ENCODE peak calls at places on chromosome 5, in six cellular contexts. U is mesendoderm, X is IMR-90, K is H1, F is mesenchymal stem cell, J is H9. Y is an unnamed sample.

GRCh38 chr5:122844916-122845252 is 529 bp upstream of the SNX24 start:
- DNase-seq in U (no peak), X (peak; percentile 7), K (no peak), F (no peak), J (no peak), Y (no peak)

GRCh38 chr5:132369012-132369470 is 469 bp upstream of the SLC22A5 start:
- DNase-seq in U (no peak), X (no peak), K (no peak), F (peak; percentile 27), J (no peak), Y (no peak)

GRCh38 chr5:40962207-40962955 is 53.1 kb downstream of the C7 start:
- DNase-seq in U (no peak), X (no peak), K (no peak), F (no peak), J (no peak), Y (no peak)

GRCh38 chr5:147996379-147996778 is 67.4 kb upstream of the SPINK5 start:
- DNase-seq in U (no peak), X (no peak), K (no peak), F (no peak), J (no peak), Y (no peak)

GRCh38 chr5:113293068-113293571 is 141.7 kb downstream of the TSSK1B start:
- DNase-seq in U (peak; percentile 76), X (peak; percentile 28), K (no peak), F (peak; percentile 40), J (peak; percentile 66), Y (no peak)

GRCh38 chr5:135246923-135247795 is 151.9 kb downstream of the MACROH2A1 start:
- DNase-seq in U (peak; percentile 84), X (peak; percentile 98), K (no peak), F (peak; percentile 95), J (peak; percentile 43), Y (no peak)

GRCh38 chr5:76256116-76256889 is 146.8 kb upstream of the IQGAP2 start:
- DNase-seq in U (peak; percentile 84), X (peak; percentile 66), K (no peak), F (peak; percentile 77), J (peak; percentile 72), Y (peak; percentile 60)

GRCh38 chr5:66849803-66850202 is 253.6 kb downstream of the MAST4 start:
- DNase-seq in U (peak; percentile 79), X (peak; percentile 55), K (no peak), F (peak; percentile 13), J (no peak), Y (no peak)

GRCh38 chr5:2849429-2849828 is 98.0 kb upstream of the IRX2 start:
- DNase-seq in U (no peak), X (no peak), K (no peak), F (no peak), J (no peak), Y (no peak)

GRCh38 chr5:17308326-17309065 is 91.1 kb downstream of the BASP1 start:
- DNase-seq in U (no peak), X (no peak), K (no peak), F (peak; percentile 14), J (no peak), Y (no peak)

GRCh38 chr5:1975406-1975715 is 92.6 kb upstream of the IRX4 start:
- DNase-seq in U (no peak), X (no peak), K (no peak), F (no peak), J (no peak), Y (no peak)

GRCh38 chr5:91641730-91642350 is 258.7 kb upstream of the ARRDC3 start:
- DNase-seq in U (peak; percentile 57), X (peak; percentile 41), K (no peak), F (peak; percentile 57), J (no peak), Y (peak; percentile 62)

GRCh38 chr5:88489433-88489832 is 220.8 kb upstream of the TMEM161B start:
- DNase-seq in U (no peak), X (no peak), K (no peak), F (no peak), J (no peak), Y (no peak)

GRCh38 chr5:135221696-135222095 is 177.3 kb downstream of the MACROH2A1 start:
- DNase-seq in U (no peak), X (no peak), K (no peak), F (no peak), J (no peak), Y (no peak)

GRCh38 chr5:146836226-146836842 is 42.2 kb downstream of the PPP2R2B start:
- DNase-seq in U (no peak), X (no peak), K (no peak), F (no peak), J (no peak), Y (no peak)

GRCh38 chr5:8362507-8362906 is 493.6 kb downstream of the MTRR start:
- DNase-seq in U (no peak), X (no peak), K (no peak), F (no peak), J (no peak), Y (no peak)

GRCh38 chr5:170761708-170762066 is 21.8 kb upstream of the GABRP start:
- DNase-seq in U (no peak), X (no peak), K (no peak), F (no peak), J (no peak), Y (no peak)

GRCh38 chr5:150446103-150446502 is 3.4 kb downstream of the RPS14 start:
- DNase-seq in U (no peak), X (no peak), K (no peak), F (no peak), J (no peak), Y (no peak)
- H3K4me2 ChIP-seq in U (no peak overlapping the region), X (no peak overlapping the region), K (no peak overlapping the region), F (no peak overlapping the region), J (no peak overlapping the region), Y (no peak overlapping the region)

DNA sequence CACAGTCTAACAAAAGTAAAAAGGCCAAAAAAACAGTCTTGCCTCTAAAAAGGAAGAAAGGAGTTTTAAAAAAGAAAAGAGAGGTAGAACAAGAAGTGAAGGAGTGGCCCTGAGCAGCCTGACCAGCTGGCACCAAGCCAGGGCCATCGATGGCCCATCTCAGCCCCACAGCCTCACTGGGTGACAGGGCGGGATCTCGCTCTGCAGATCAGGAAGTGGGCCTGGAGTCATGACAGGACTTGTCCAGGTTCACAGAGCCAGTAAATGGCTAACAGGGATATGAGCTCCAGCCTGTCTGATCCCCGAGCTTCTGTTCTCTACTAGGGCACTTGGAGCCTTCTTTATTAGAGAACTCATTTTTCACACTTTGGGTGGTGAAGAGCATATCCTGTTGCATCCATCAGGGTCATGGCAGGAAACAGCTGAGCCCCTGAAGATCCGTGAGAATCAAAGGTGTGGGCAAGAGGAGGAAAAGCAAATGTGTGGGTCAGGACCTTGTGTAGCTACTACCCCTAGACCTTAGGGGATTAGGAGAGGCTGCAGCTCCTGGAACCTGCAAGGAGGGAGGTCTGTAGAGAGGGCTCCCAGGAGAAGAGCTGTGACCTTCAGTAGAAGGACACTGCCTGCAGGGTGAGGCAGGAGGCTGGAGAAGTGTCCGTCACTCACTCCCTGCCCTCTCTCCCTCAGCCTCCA is 299.0 kb upstream of the MSX2 start:
- DNase-seq in U (peak; percentile 19), X (no peak), K (no peak), F (no peak), J (no peak), Y (no peak)
- H2BK15ac ChIP-seq in U (no peak overlapping the region), X (no peak overlapping the region), K (no peak overlapping the region), F (no peak overlapping the region), J (no peak overlapping the region), Y (no peak overlapping the region)

GRCh38 chr5:149546974-149547373 is 4.3 kb downstream of the CSNK1A1 start:
- DNase-seq in U (peak; percentile 45), X (no peak), K (no peak), F (no peak), J (no peak), Y (no peak)

GRCh38 chr5:149541893-149542292 is 9.3 kb downstream of the CSNK1A1 start:
- DNase-seq in U (no peak), X (no peak), K (no peak), F (no peak), J (no peak), Y (no peak)

GRCh38 chr5:149543361-149544198 is 7.7 kb downstream of the CSNK1A1 start:
- DNase-seq in U (no peak), X (no peak), K (no peak), F (no peak), J (no peak), Y (no peak)

GRCh38 chr5:149545327-149545726 is 5.9 kb downstream of the CSNK1A1 start:
- DNase-seq in U (no peak), X (no peak), K (no peak), F (no peak), J (no peak), Y (no peak)

GRCh38 chr5:149544199-149544472 is 7.1 kb downstream of the CSNK1A1 start:
- DNase-seq in U (no peak), X (no peak), K (no peak), F (no peak), J (no peak), Y (no peak)
- H3K4ac ChIP-seq in U (no peak overlapping the region), X (no peak overlapping the region), K (no peak overlapping the region), F (no peak overlapping the region), J (no peak overlapping the region), Y (no peak overlapping the region)

DNA sequence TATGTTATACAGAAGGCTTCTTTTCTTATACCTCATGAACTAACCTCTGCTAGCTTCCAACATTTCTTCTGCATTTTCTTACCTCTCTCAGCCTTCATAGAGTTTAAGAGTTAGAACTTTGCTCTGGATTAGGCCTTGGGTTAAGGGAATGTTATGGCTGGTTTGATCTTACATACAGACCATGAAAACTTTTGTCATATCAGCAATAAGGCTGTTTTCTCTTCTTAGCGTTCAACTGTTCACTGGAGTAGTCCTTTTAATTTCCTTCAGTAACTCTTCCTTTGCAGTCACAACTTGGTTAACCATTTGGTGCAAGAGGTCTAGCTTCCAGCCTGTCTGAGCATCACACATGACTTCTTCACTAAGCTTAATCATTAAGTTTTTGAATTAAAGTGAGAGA is 329.0 kb upstream of the CCNG1 start:
- DNase-seq in U (no peak), X (no peak), K (no peak), F (no peak), J (no peak), Y (no peak)
- H3K4me2 ChIP-seq in U (no peak overlapping the region), X (no peak overlapping the region), K (no peak overlapping the region), F (no peak overlapping the region), J (no peak overlapping the region), Y (no peak overlapping the region)

GRCh38 chr5:157510682-157511081 is 50.7 kb downstream of the NIPAL4 start:
- DNase-seq in U (no peak), X (no peak), K (no peak), F (no peak), J (no peak), Y (no peak)
- H2BK15ac ChIP-seq in U (no peak overlapping the region), X (peak overlapping the region; percentile 75), K (no peak overlapping the region), F (no peak overlapping the region), J (no peak overlapping the region), Y (no peak overlapping the region)

DNA sequence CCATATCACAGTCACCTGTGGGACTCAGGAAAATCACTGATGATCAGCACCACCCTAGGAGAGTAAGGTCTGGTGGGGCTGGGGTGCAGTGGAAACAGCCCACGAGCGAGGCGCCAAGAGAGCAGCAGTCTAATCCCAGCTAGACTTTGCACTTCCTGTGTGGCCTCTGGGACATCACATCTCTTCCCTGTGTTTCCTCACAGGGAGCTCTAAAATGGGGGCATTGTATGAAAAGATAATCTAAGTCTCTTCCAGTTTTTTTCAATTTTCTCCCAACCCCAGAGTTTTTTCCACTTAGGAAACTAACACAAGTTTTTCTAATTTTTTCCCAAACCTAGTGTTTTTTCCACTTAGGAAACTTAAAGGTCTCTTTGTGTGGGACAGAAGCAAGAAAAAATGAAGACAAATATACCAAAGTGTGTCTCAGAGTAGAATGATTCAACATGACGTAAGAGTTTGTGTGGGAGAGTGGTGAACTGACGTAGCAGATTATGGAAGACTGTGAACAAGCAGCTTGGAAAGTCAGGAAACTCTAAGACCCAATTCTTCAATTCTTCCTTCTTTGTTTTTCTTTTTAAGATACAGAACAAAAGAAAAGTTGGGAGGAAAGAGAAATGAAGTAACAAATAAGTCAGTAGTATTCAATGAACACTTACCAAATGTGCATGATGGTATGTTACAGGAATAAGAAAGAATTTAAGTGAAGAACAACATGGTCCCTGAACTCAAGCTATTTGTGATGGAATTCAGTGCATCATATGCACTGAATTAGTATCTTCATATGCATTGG is 51.3 kb downstream of the LHFPL2 start:
- DNase-seq in U (no peak), X (peak; percentile 97), K (no peak), F (peak; percentile 86), J (no peak), Y (no peak)
- H3K4ac ChIP-seq in U (no peak overlapping the region), X (peak overlapping the region; percentile 61), K (no peak overlapping the region), F (no peak overlapping the region), J (no peak overlapping the region), Y (no peak overlapping the region)

Y was measured in neuronal stem cell.